ENCODE peak calls at places on chromosomes 2 and 18, in ten cellular contexts. O is fibroblast of gingiva; R is kidney epithelial cell; A is pulmonary artery endothelial cell; W is activated T-cell treated with anti-CD3 and anti-CD28 coated beads for 1 hour; N is GM04504; D is lower lobe of right lung; J is neural progenitor cell; Y is KG1; H is stimulated activated naive B cell treated with anti-CD40 and anti-IgM and Interleukin-4, amounts not matched to agents 10 μg/mL and 1 μg/mL and 100 μg/mL, for 72 hours. K is an unnamed sample.
A peak's percentile ranks its signal among the peaks of the same experiment; 100 is the strongest.

GRCh38 chr18:13793819-13794218 is 30.1 kb upstream of the MC5R start:
- DNase-seq in R (no peak), Y (no peak), W (no peak), O (no peak), H (no peak), D (no peak), N (no peak), J (no peak), A (no peak), K (no peak)

GRCh38 chr18:30358545-30358944 is 684.0 kb downstream of the DSC3 start:
- DNase-seq in O (no peak), R (peak; percentile 53), J (no peak), Y (peak; percentile 30), N (no peak), A (no peak), H (no peak), D (no peak), W (no peak), K (peak; percentile 0)

GRCh38 chr2:237868631-237869356 is 9.4 kb downstream of the RAMP1 start:
- DNase-seq in H (no peak), D (no peak), A (no peak), Y (no peak), O (no peak), W (no peak), R (no peak), N (no peak), J (no peak), K (no peak)

GRCh38 chr2:146037334-146037870 is 1517.5 kb upstream of the ZEB2 start:
- DNase-seq in A (no peak), W (no peak), D (no peak), R (no peak), J (no peak), N (no peak), Y (no peak), O (no peak), H (no peak), K (peak; percentile 27)

GRCh38 chr2:24466871-24467870 is 23.9 kb upstream of the NCOA1 start:
- DNase-seq in J (no peak), O (no peak), W (no peak), A (no peak), D (no peak), H (no peak), Y (no peak), N (no peak), R (no peak), K (no peak)

GRCh38 chr2:78145997-78146722 is 624.0 kb upstream of the LRRTM4 start:
- DNase-seq in R (no peak), N (no peak), Y (no peak), A (no peak), W (no peak), D (no peak), O (no peak), H (no peak), J (no peak), K (no peak)

GRCh38 chr2:135773917-135774316 is 32.3 kb downstream of the UBXN4 start:
- DNase-seq in W (no peak), Y (no peak), R (no peak), A (peak; percentile 15), O (no peak), H (no peak), J (no peak), N (no peak), D (no peak), K (peak; percentile 39)

GRCh38 chr2:86301711-86302202 is 35.7 kb downstream of the REEP1 start:
- DNase-seq in N (no peak), H (no peak), O (no peak), W (no peak), D (no peak), Y (no peak), A (no peak), J (peak; percentile 39), R (no peak), K (no peak)

GRCh38 chr2:232633413-232634318 is at the start of gene EFHD1:
- DNase-seq in Y (no peak), W (peak; percentile 12), R (peak; percentile 31), O (peak; percentile 70), H (peak; percentile 17), D (peak; percentile 76), A (peak; percentile 4), J (peak; percentile 94), N (no peak), K (peak; percentile 87)

GRCh38 chr2:106075038-106075437 is 119.1 kb downstream of the UXS1 start:
- DNase-seq in J (no peak), H (no peak), A (no peak), D (no peak), N (no peak), W (no peak), Y (no peak), O (no peak), R (no peak), K (peak; percentile 22)

GRCh38 chr2:20062615-20063545 is 11.5 kb upstream of the LAPTM4A start:
- DNase-seq in Y (no peak), W (no peak), A (no peak), N (no peak), J (no peak), D (no peak), H (no peak), O (peak; percentile 93), R (no peak), K (peak; percentile 94)

GRCh38 chr2:217429981-217430500 is 570.2 kb upstream of the TNP1 start:
- DNase-seq in A (no peak), N (no peak), J (no peak), Y (no peak), D (no peak), H (no peak), W (no peak), R (no peak), O (peak; percentile 70), K (no peak)

GRCh38 chr2:53545159-53546055 is 222.2 kb upstream of the CHAC2 start:
- DNase-seq in Y (no peak), W (no peak), D (no peak), J (no peak), O (no peak), A (no peak), R (no peak), N (no peak), H (no peak), K (no peak)

GRCh38 chr18:36493349-36494281 is 196.1 kb downstream of the FHOD3 start:
- DNase-seq in J (peak; percentile 55), D (no peak), H (no peak), Y (no peak), O (no peak), W (no peak), R (no peak), N (no peak), A (no peak), K (no peak)

GRCh38 chr18:58525517-58525916 is 103.4 kb downstream of the ALPK2 start:
- DNase-seq in H (peak; percentile 58), A (no peak), J (no peak), O (no peak), W (no peak), Y (no peak), D (no peak), R (no peak), N (peak; percentile 35), K (no peak)

GRCh38 chr18:22250591-22250996 is 81.2 kb downstream of the GATA6 start:
- DNase-seq in O (no peak), R (peak; percentile 81), J (peak; percentile 10), W (no peak), D (no peak), A (no peak), Y (no peak), H (no peak), N (no peak), K (no peak)

GRCh38 chr2:64708834-64709233 is 55.1 kb upstream of the SERTAD2 start:
- DNase-seq in N (no peak), W (no peak), O (no peak), R (no peak), J (no peak), H (no peak), Y (no peak), A (no peak), D (no peak), K (no peak)

GRCh38 chr2:64996914-64997313 is 7.7 kb downstream of the SLC1A4 start:
- DNase-seq in J (no peak), R (no peak), O (no peak), D (no peak), W (no peak), N (no peak), Y (no peak), H (no peak), A (no peak), K (peak; percentile 32)

GRCh38 chr2:12762976-12763375 is 46.2 kb downstream of the TRIB2 start:
- DNase-seq in J (no peak), Y (no peak), R (no peak), D (no peak), H (no peak), W (no peak), A (no peak), O (no peak), N (no peak), K (no peak)

GRCh38 chr2:41791523-41791922 is 256.3 kb upstream of the PKDCC start:
- DNase-seq in H (no peak), R (no peak), O (peak; percentile 4), A (no peak), N (peak; percentile 2), Y (no peak), J (peak; percentile 65), D (no peak), W (no peak), K (peak; percentile 50)

GRCh38 chr2:225993430-225993829 is 593.9 kb downstream of the NYAP2 start:
- DNase-seq in A (no peak), W (no peak), Y (no peak), R (no peak), H (no peak), O (no peak), J (no peak), N (no peak), D (no peak), K (no peak)

GRCh38 chr2:673615-674318 is 3.4 kb downstream of the TMEM18 start:
- DNase-seq in A (no peak), W (no peak), H (no peak), Y (no peak), J (no peak), O (peak; percentile 32), D (no peak), N (peak; percentile 11), R (no peak), K (peak; percentile 38)

GRCh38 chr2:19140463-19141208 is 217.8 kb downstream of the OSR1 start:
- DNase-seq in W (no peak), A (no peak), J (no peak), D (peak; percentile 52), H (no peak), O (peak; percentile 79), N (no peak), Y (no peak), R (peak; percentile 88), K (peak; percentile 84)

GRCh38 chr2:145023331-145023934 is 503.5 kb upstream of the ZEB2 start:
- DNase-seq in N (no peak), O (no peak), W (no peak), J (no peak), Y (no peak), H (no peak), A (no peak), D (no peak), R (no peak), K (peak; percentile 28)

GRCh38 chr2:187143537-187143936 is 294.6 kb upstream of the ZSWIM2 start:
- DNase-seq in W (no peak), Y (no peak), A (no peak), D (no peak), R (no peak), H (no peak), N (no peak), O (no peak), J (no peak), K (no peak)